ENCODE peak calls at places on chromosomes 6 and 20, in five cellular contexts. Z is Peyer's patch; X is dorsolateral prefrontal cortex; W is tibial nerve; E is CD8-positive, alpha-beta T cell. B is an unnamed sample.

GRCh38 chr6:7129784-7130569 is 22.2 kb downstream of the RREB1 start:
- DNase-seq in Z (no peak), X (no peak), W (no peak), E (no peak), B (no peak)

GRCh38 chr20:4813076-4813838 is 91.5 kb downstream of the PRND start:
- DNase-seq in Z (peak; percentile 80), X (peak; percentile 49), W (no peak), E (no peak), B (no peak)

GRCh38 chr6:113586966-113587699 is 270.0 kb upstream of the MARCKS start:
- DNase-seq in Z (no peak), X (no peak), W (no peak), E (no peak), B (no peak)

GRCh38 chr6:83615025-83615999 is 93.6 kb downstream of the SNAP91 start:
- DNase-seq in Z (no peak), X (no peak), W (no peak), E (no peak), B (no peak)

GRCh38 chr20:4342631-4343030 is 327.3 kb upstream of the RNF24 start:
- DNase-seq in Z (no peak), X (no peak), W (no peak), E (no peak), B (no peak)

GRCh38 chr6:157531169-157531985 is 150.4 kb downstream of the ZDHHC14 start:
- DNase-seq in Z (no peak), X (no peak), W (no peak), E (no peak), B (no peak)

GRCh38 chr20:49729780-49730179 is 16.1 kb upstream of the B4GALT5 start:
- DNase-seq in Z (no peak), X (no peak), W (no peak), E (no peak), B (no peak)

GRCh38 chr20:16553684-16554083 is 19.6 kb downstream of the KIF16B start:
- DNase-seq in Z (no peak), X (no peak), W (no peak), E (no peak), B (no peak)

GRCh38 chr6:33578588-33579011 is 1.5 kb downstream of the BAK1 start:
- DNase-seq in Z (peak; percentile 68), X (no peak), W (no peak), E (no peak), B (no peak)

GRCh38 chr6:53171605-53172467 is 23.2 kb upstream of the GCM1 start:
- DNase-seq in Z (peak; percentile 93), X (peak; percentile 86), W (peak; percentile 96), E (peak; percentile 89), B (peak; percentile 50)

GRCh38 chr6:155041781-155042279 is 46.7 kb downstream of the TIAM2 start:
- DNase-seq in Z (no peak), X (no peak), W (no peak), E (no peak), B (no peak)

GRCh38 chr6:322940-323729 is 30.8 kb downstream of the DUSP22 start:
- DNase-seq in Z (no peak), X (no peak), W (no peak), E (no peak), B (no peak)

GRCh38 chr6:90068835-90069478 is 174.7 kb downstream of the GJA10 start:
- DNase-seq in Z (no peak), X (no peak), W (no peak), E (no peak), B (no peak)

GRCh38 chr6:107735906-107736635 is 88.0 kb downstream of the SCML4 start:
- DNase-seq in Z (peak; percentile 51), X (no peak), W (no peak), E (no peak), B (no peak)

GRCh38 chr6:135066806-135067205 is 12.2 kb upstream of the HBS1L start:
- DNase-seq in Z (no peak), X (no peak), W (no peak), E (no peak), B (no peak)

GRCh38 chr6:72522735-72523141 is 99.1 kb upstream of the KCNQ5 start:
- DNase-seq in Z (no peak), X (no peak), W (no peak), E (peak; percentile 0), B (no peak)

GRCh38 chr20:48760403-48760889 is 67.4 kb downstream of the PREX1 start:
- DNase-seq in Z (peak; percentile 84), X (no peak), W (no peak), E (peak; percentile 71), B (no peak)

GRCh38 chr6:150978631-150979030 is 113.1 kb downstream of the MTHFD1L start:
- DNase-seq in Z (no peak), X (no peak), W (no peak), E (no peak), B (no peak)

GRCh38 chr6:160418370-160418769 is 70.2 kb downstream of the SLC22A3 start:
- DNase-seq in Z (no peak), X (no peak), W (no peak), E (no peak), B (peak; percentile 85)
- TF ChIP-seq CTCF in Z (no peak), X (no peak), W (no peak), E (no peak), B (no peak)

GRCh38 chr20:5947276-5947675 is 3.1 kb downstream of the TRMT6 start:
- DNase-seq in Z (no peak), X (no peak), W (no peak), E (no peak), B (no peak)

GRCh38 chr20:5950271-5951031 is at the start of the genes MCM8 and TRMT6:
- DNase-seq in Z (peak; percentile 96), X (peak; percentile 93), W (peak; percentile 97), E (peak; percentile 94), B (peak; percentile 95)

GRCh38 chr20:5945963-5946362 is 4.4 kb downstream of the TRMT6 start:
- DNase-seq in Z (no peak), X (no peak), W (no peak), E (no peak), B (no peak)

GRCh38 chr20:5949943-5950270 is 426 bp downstream of the TRMT6 start:
- DNase-seq in Z (no peak), X (no peak), W (no peak), E (no peak), B (no peak)
- H3K4me3 ChIP-seq in Z (peak overlapping the region; percentile 81), X (peak overlapping the region; percentile 80), W (peak overlapping the region; percentile 65), E (peak overlapping the region; percentile 80), B (peak overlapping the region; percentile 92)

GRCh38 chr6:159722655-159723054 is 4.7 kb upstream of the WTAP start:
- DNase-seq in Z (no peak), X (no peak), W (no peak), E (no peak), B (no peak)

GRCh38 chr6:159723259-159723658 is 4.0 kb upstream of the WTAP start:
- DNase-seq in Z (no peak), X (no peak), W (no peak), E (no peak), B (no peak)

GRCh38 chr6:159719287-159719686 is 8.0 kb upstream of the WTAP start:
- DNase-seq in Z (no peak), X (no peak), W (no peak), E (no peak), B (no peak)

GRCh38 chr6:159718634-159719033 is 8.7 kb upstream of the WTAP start:
- DNase-seq in Z (no peak), X (no peak), W (no peak), E (no peak), B (no peak)

GRCh38 chr6:159720708-159721107 is 6.6 kb upstream of the WTAP start:
- DNase-seq in Z (peak; percentile 39), X (no peak), W (peak; percentile 32), E (no peak), B (peak; percentile 41)
- TF ChIP-seq CTCF in Z (peak; percentile 53), X (peak; percentile 57), W (no peak), E (peak; percentile 65), B (peak; percentile 53)

DNA sequence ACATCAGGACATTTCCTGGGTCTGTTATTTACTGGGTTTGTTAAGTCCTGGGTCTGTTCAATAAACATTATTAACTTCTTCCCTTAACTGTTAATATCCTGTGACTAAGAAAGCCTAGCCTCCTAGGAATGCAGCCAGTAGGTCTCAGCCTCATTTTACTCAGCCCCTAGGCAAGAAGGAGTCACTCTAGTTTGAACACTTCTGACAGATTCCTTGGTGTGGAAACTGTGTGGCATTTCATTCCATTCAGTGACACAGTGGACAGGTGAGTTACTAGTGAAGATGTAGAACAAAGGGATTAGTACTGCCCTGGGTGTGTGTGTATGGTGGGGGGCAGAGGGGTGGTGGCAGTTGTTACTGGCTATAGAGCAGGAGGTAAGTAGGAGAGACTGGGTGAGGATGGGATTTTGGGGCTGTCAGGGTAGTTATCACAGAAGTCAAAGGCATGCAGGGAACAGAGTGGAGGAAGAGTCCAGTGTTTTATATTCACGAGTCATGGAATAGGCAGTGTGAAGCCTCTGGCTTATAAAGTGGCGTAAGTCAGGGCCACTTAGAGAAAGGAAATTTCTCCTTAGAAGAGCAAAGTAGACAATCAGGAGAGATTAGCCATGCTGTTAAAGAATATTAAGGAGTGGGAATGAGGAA is 28.4 kb downstream of the RNF182 start:
- DNase-seq in Z (no peak), X (no peak), W (no peak), E (no peak), B (no peak)
- H3K4me3 ChIP-seq in Z (no peak overlapping the region), X (no peak overlapping the region), W (no peak overlapping the region), E (no peak overlapping the region), B (no peak overlapping the region)

GRCh38 chr6:129194441-129195021 is 311.6 kb downstream of the LAMA2 start:
- DNase-seq in Z (no peak), X (no peak), W (no peak), E (no peak), B (no peak)

GRCh38 chr6:129192458-129192989 is 309.6 kb downstream of the LAMA2 start:
- DNase-seq in Z (no peak), X (no peak), W (no peak), E (no peak), B (no peak)

GRCh38 chr6:129191275-129191674 is 308.3 kb downstream of the LAMA2 start:
- DNase-seq in Z (no peak), X (no peak), W (no peak), E (no peak), B (no peak)

GRCh38 chr6:129197154-129197553 is 314.2 kb downstream of the LAMA2 start:
- DNase-seq in Z (no peak), X (no peak), W (no peak), E (no peak), B (no peak)

DNA sequence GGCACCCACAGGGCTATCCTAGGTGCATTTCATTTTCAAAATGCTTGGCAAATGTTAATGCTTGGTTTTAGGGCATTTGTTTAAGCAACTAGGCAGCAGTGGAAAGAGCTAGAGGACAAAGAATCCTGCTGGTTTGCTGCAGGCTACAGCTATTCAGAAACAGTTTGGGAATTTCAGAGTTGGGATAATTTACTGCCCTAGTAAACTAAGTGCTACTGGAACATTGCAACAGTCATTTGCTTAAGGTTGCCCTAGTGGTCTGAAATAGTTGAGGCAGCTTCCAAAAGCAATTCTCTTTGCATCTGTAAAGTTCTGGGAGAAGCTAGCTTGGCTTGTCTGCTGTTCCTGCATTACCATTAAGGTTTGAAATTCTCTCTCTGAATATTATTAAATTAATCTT is 312.7 kb downstream of the LAMA2 start:
- DNase-seq in Z (no peak), X (no peak), W (no peak), E (no peak), B (no peak)
- TF ChIP-seq CTCF in Z (no peak), X (no peak), W (no peak), E (no peak), B (no peak)

B was measured in LNCaP clone FGC.